ENCODE peak calls at places on chromosomes 6 and 20, in five cellular contexts. L, P, V, F and M are unnamed samples.

GRCh38 chr6:161301338-161301737 is 27.5 kb upstream of the AGPAT4 start:
- DNase-seq in L (no peak), P (no peak), F (peak), V (no peak), M (peak)

GRCh38 chr6:2396856-2397640 is 151.6 kb upstream of the GMDS start:
- DNase-seq in L (no peak), P (no peak), V (no peak), F (peak), M (peak)

GRCh38 chr6:14758421-14759043 is 487.3 kb upstream of the JARID2 start:
- DNase-seq in F (peak), P (peak), V (no peak), L (no peak), M (peak)

GRCh38 chr6:156774872-156775405 is 2.2 kb upstream of the ARID1B start:
- DNase-seq in L (no peak), P (no peak), V (peak), F (no peak), M (peak)

GRCh38 chr6:40599580-40599979 is 12.4 kb upstream of the LRFN2 start:
- DNase-seq in P (no peak), V (no peak), L (no peak), F (peak), M (peak)

GRCh38 chr6:1404066-1404712 is 14.8 kb downstream of the FOXF2 start:
- DNase-seq in P (no peak), L (no peak), F (no peak), V (no peak), M (no peak)

GRCh38 chr6:150599199-150600002 is at the start of gene PLEKHG1:
- DNase-seq in V (peak), L (peak), F (peak), P (peak), M (peak)

GRCh38 chr6:42392871-42393270 is 58.9 kb downstream of the TRERF1 start:
- DNase-seq in P (no peak), V (no peak), F (no peak), L (no peak), M (no peak)

GRCh38 chr6:7640607-7641577 is 50.9 kb downstream of the SNRNP48 start:
- DNase-seq in V (no peak), L (peak), P (peak), F (peak), M (peak)

GRCh38 chr6:122869437-122870024 is 80.5 kb downstream of the SMPDL3A start:
- DNase-seq in P (peak), V (peak), L (peak), F (peak), M (peak)

GRCh38 chr6:26327450-26328264 is 37.3 kb upstream of the BTN3A2 start:
- DNase-seq in V (peak), F (peak), L (peak), P (peak), M (peak)

GRCh38 chr6:113359155-113360140 is 497.7 kb upstream of the MARCKS start:
- DNase-seq in P (peak), F (no peak), L (no peak), V (no peak), M (peak)

GRCh38 chr6:56292505-56293181 is 45.3 kb upstream of the COL21A1 start:
- DNase-seq in L (peak), F (peak), P (peak), V (peak), M (peak)

GRCh38 chr6:170554086-170554887 is at the start of gene TBP:
- DNase-seq in L (peak), F (peak), V (peak), P (peak), M (peak)

DNA sequence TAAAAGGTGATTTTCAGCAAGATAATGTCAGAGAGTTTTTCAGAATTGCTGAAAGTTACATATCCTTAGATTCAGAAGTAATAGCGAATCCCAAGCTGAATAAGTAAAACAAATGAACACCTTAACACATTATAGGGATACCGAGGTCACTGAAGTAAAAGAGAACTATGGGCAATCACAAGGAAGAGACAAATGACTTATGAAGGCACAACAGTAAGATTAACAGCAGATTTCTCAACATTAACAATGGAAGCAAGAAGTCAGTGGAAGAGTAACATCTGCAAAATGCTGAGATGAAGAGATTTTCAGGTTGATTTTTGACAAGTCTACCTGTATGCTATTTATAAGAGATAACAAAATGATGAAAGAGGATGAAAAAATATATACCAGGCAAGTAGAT is 86.1 kb upstream of the EZR start:
- DNase-seq in V (peak), L (peak), F (no peak), P (no peak), M (peak)
- TF ChIP-seq EZH2phosphoT487 in V (no peak), L (no peak), F (no peak), P (no peak), M (no peak)

DNA sequence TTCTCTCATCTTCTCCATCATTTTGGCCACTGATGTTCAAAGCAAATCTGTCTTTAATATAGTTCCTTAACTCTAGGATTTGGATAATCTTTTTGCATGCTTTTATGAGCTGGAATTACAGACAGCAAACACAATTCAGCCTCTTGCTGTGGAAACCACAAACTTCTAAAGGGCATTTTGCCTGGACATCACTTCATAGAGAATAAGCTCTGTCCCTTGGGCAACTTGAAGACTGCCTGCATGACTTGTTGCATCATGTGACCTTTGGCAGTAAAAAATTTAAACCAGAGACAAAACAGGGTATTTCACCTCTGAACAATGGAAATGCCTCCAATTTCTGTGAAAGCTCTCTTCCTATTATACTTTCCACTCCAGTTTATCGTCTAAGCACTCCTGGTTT is 74.1 kb upstream of the HDDC2 start:
- DNase-seq in L (no peak), F (no peak), P (no peak), V (no peak), M (peak)
- TF ChIP-seq EZH2phosphoT487 in L (no peak), F (no peak), P (no peak), V (no peak), M (no peak)

GRCh38 chr20:3067139-3068009 is 4.0 kb upstream of the OXT start:
- DNase-seq in L (no peak), P (no peak), V (no peak), F (no peak), M (peak)

GRCh38 chr20:3068075-3068474 is 3.3 kb upstream of the OXT start:
- DNase-seq in P (no peak), V (no peak), F (no peak), L (no peak), M (no peak)

GRCh38 chr20:3071266-3071609 is 182 bp upstream of the OXT start:
- DNase-seq in P (no peak), F (no peak), L (no peak), V (no peak), M (no peak)

GRCh38 chr20:3071610-3072529 is at the start of gene OXT:
- DNase-seq in V (no peak), F (peak), P (no peak), L (no peak), M (peak)

GRCh38 chr20:3068986-3069900 is 2.2 kb upstream of the OXT start:
- DNase-seq in L (no peak), V (peak), P (peak), F (no peak), M (peak)
- TF ChIP-seq EZH2phosphoT487 in L (no peak), V (no peak), P (no peak), F (no peak), M (no peak)

DNA sequence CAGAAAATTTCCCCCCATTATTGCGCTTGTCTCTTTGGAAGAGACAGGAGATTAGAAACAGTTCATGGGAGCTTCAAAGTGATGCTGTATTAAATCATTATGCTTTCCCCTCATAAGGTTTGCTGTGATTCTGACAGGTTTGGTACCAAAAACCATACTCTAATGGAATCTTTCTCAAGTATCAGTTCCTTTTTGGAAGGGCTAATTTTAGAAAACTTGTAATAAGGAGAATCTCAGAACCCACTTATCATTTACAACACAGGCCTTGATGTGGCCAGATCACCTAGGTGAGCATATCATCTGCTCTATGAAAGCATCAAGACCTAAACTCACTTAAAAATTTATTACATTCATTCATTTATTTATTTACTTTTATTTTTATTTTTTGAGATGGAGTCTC is 51.2 kb downstream of the TP53INP2 start:
- DNase-seq in F (no peak), L (no peak), V (no peak), P (no peak), M (no peak)
- TF ChIP-seq EZH2phosphoT487 in F (no peak), L (no peak), V (no peak), P (no peak), M (no peak)